ENCODE peak calls at places on chromosomes 16 and 17, in ten cellular contexts. D is pancreas, R is GM12878, K is neuronal stem cell, H is HAP-1, O is GM23338, V is BE2C, N is K562, M is suprapubic skin, F is Panc1. S is an unnamed sample.

GRCh38 chr17:72446525-72447250 is 325.9 kb downstream of the SOX9 start:
- DNase-seq in D (no peak), R (no peak), K (no peak), H (no peak), O (no peak), V (no peak), N (no peak), M (no peak), F (no peak), S (no peak)

GRCh38 chr17:6642592-6642991 is 1.7 kb downstream of the TXNDC17 start:
- DNase-seq in D (no peak), R (no peak), K (no peak), H (no peak), O (no peak), V (no peak), N (no peak), M (no peak), F (no peak), S (no peak)

GRCh38 chr16:29114476-29115012 is 129.7 kb downstream of the LAT start:
- DNase-seq in D (no peak), R (no peak), K (no peak), H (no peak), O (no peak), V (no peak), N (peak; percentile 10), M (no peak), F (no peak), S (no peak)

GRCh38 chr16:48366165-48367093 is 18.8 kb downstream of the SIAH1 start:
- DNase-seq in D (no peak), R (peak; percentile 68), K (no peak), H (peak; percentile 38), O (peak; percentile 76), V (peak; percentile 49), N (peak; percentile 64), M (no peak), F (peak; percentile 71), S (no peak)

GRCh38 chr17:82881900-82882714 is 42.3 kb upstream of the ZNF750 start:
- DNase-seq in D (peak; percentile 71), R (no peak), K (no peak), H (no peak), O (no peak), V (no peak), N (peak; percentile 37), M (peak; percentile 90), F (no peak), S (no peak)

GRCh38 chr16:4428500-4428899 is 2.8 kb downstream of the DNAJA3 start:
- DNase-seq in D (no peak), R (no peak), K (no peak), H (no peak), O (no peak), V (no peak), N (no peak), M (no peak), F (no peak), S (no peak)

GRCh38 chr16:57186630-57187507 is 740 bp downstream of the RSPRY1 start:
- DNase-seq in D (peak; percentile 36), R (no peak), K (peak; percentile 29), H (no peak), O (peak; percentile 39), V (no peak), N (peak; percentile 64), M (no peak), F (no peak), S (no peak)

GRCh38 chr16:4089251-4089810 is 26.9 kb downstream of the ADCY9 start:
- DNase-seq in D (no peak), R (no peak), K (no peak), H (no peak), O (no peak), V (no peak), N (no peak), M (peak; percentile 19), F (no peak), S (no peak)

DNA sequence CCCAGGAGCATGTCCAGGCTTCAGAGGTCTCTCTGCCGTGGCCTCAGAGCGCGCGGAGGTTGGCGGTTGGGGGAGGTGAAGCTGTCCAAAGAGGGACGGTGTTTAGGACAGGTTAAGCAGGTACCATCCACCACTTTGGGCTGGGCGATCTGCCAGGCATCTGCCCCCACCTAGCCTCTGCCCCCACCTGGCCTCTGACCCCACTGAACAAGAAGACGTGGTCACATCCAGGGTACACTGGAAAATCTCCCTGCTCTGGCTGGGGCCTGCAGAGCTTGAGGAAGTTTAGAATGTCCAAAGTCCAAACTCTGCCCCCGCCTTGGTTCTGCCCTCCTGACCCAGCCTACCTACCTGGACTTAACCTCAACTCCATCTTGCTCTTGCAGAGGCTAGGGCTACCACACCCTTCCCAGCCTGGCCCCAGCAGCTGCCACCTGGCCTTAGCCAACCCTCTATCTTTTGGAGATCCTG is 1.6 kb downstream of the ITGA3 start:
- DNase-seq in D (no peak), R (no peak), K (no peak), H (no peak), O (no peak), V (no peak), N (no peak), M (no peak), F (no peak), S (no peak)
- H3K4me1 ChIP-seq in D (peaks cover 57% of the 10 kb centered on the region), R (peaks cover 5% of the 10 kb centered on the region), K (peaks cover 15% of the 10 kb centered on the region), H (no peaks in the 10 kb centered on the region), O (peaks cover 14% of the 10 kb centered on the region), V (no peaks in the 10 kb centered on the region), N (peaks cover 9% of the 10 kb centered on the region), M (peaks cover 82% of the 10 kb centered on the region), F (peaks cover 69% of the 10 kb centered on the region), S (peaks cover 57% of the 10 kb centered on the region)

GRCh38 chr16:82625066-82625968 is 1.5 kb upstream of the CDH13 start:
- DNase-seq in D (no peak), R (no peak), K (no peak), H (no peak), O (no peak), V (no peak), N (no peak), M (no peak), F (no peak), S (no peak)

GRCh38 chr16:82629441-82630027 is 2.8 kb downstream of the CDH13 start:
- DNase-seq in D (no peak), R (no peak), K (no peak), H (peak; percentile 65), O (peak; percentile 52), V (no peak), N (no peak), M (no peak), F (no peak), S (no peak)

GRCh38 chr16:82630219-82630618 is 3.5 kb downstream of the CDH13 start:
- DNase-seq in D (no peak), R (no peak), K (no peak), H (no peak), O (no peak), V (no peak), N (no peak), M (no peak), F (no peak), S (no peak)

GRCh38 chr16:82628741-82629140 is 2.0 kb downstream of the CDH13 start:
- DNase-seq in D (no peak), R (no peak), K (no peak), H (no peak), O (no peak), V (no peak), N (no peak), M (no peak), F (no peak), S (no peak)

DNA sequence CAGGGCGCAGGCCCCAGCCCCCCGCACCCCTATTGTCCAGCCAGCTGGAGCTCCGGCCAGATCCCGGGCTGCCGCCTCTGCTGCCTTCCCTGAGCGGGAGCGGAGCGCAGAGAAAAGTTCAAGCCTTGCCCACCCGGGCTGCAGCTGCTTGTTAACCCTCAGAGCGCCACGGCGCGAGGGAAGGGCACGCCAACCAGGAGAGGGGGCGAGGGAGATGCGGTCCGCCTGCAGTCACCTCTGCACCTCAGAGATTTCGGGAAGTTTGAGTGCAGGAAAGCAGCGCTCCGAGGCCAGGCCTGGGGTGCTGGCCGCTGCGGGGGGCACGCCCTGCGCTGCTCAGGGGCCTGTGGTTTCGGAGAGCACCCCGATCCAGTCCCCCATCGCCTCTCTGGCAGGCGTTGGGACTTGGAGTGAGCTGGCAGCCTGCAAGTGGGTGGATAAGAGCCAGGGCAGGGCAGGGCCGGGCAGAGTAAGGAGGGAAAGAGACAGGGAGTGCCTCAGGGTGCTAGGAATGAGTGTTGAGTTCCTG is 1.1 kb downstream of the CDH13 start:
- DNase-seq in D (no peak), R (no peak), K (no peak), H (no peak), O (peak; percentile 49), V (no peak), N (no peak), M (no peak), F (no peak), S (no peak)
- H3K27me3 ChIP-seq in D (no peaks in the 10 kb centered on the region), R (peaks cover 11% of the 10 kb centered on the region), K (peaks cover 64% of the 10 kb centered on the region), H (no peaks in the 10 kb centered on the region), O (peaks cover 54% of the 10 kb centered on the region), V (no peaks in the 10 kb centered on the region), N (peaks cover 3% of the 10 kb centered on the region), M (peaks cover 31% of the 10 kb centered on the region), F (peaks cover 4% of the 10 kb centered on the region), S (peaks cover 6% of the 10 kb centered on the region)

DNA sequence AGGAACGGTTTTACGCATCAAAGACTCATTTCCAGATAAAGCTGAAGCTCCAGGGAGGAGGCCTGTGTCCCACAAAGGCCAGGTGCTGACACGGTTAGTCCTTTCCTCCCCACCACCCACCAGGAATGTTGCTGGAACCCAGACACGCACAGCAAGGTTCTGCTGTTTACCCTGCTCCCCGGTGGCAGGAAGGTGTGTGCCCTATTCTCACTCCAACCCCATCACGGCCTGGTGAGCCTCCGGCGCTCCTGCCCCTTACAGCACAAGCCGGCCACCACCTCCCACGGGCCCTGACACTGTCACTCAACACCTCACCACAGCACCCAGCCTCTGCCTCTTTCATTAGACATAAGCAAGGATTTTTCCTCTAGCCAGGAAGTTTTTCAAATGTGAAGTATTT is 47.8 kb downstream of the ANKRD11 start:
- DNase-seq in D (no peak), R (no peak), K (no peak), H (no peak), O (no peak), V (no peak), N (no peak), M (no peak), F (no peak), S (no peak)
- H3K4me1 ChIP-seq in D (peaks cover 53% of the 10 kb centered on the region), R (peaks cover 39% of the 10 kb centered on the region), K (peaks cover 40% of the 10 kb centered on the region), H (peaks cover 31% of the 10 kb centered on the region), O (peaks cover 82% of the 10 kb centered on the region), V (peaks cover 30% of the 10 kb centered on the region), N (peaks cover 47% of the 10 kb centered on the region), M (peaks cover 86% of the 10 kb centered on the region), F (peaks cover 65% of the 10 kb centered on the region), S (peaks cover 64% of the 10 kb centered on the region)

GRCh38 chr16:67394271-67395104 is 1.2 kb upstream of the TPPP3 start:
- DNase-seq in D (no peak), R (no peak), K (peak; percentile 29), H (no peak), O (peak; percentile 69), V (no peak), N (no peak), M (peak; percentile 74), F (no peak), S (no peak)

GRCh38 chr16:67392301-67393059 is 818 bp downstream of the TPPP3 start:
- DNase-seq in D (no peak), R (no peak), K (no peak), H (no peak), O (no peak), V (no peak), N (no peak), M (peak; percentile 64), F (no peak), S (no peak)

GRCh38 chr16:67393790-67394270 is 532 bp upstream of the TPPP3 start:
- DNase-seq in D (no peak), R (no peak), K (no peak), H (no peak), O (no peak), V (no peak), N (no peak), M (peak; percentile 77), F (no peak), S (no peak)

GRCh38 chr16:67391424-67392300 is 1.6 kb downstream of the TPPP3 start:
- DNase-seq in D (no peak), R (no peak), K (no peak), H (no peak), O (no peak), V (no peak), N (no peak), M (peak; percentile 81), F (no peak), S (no peak)

GRCh38 chr16:67393111-67393789 is at the start of gene TPPP3:
- DNase-seq in D (peak; percentile 89), R (no peak), K (peak; percentile 85), H (peak; percentile 91), O (peak; percentile 83), V (peak; percentile 98), N (peak; percentile 94), M (peak; percentile 95), F (no peak), S (no peak)
- H3K27me3 ChIP-seq in D (no peaks in the 10 kb centered on the region), R (peaks cover 6% of the 10 kb centered on the region), K (peaks cover 21% of the 10 kb centered on the region), H (no peaks in the 10 kb centered on the region), O (peaks cover 45% of the 10 kb centered on the region), V (no peaks in the 10 kb centered on the region), N (peaks cover 5% of the 10 kb centered on the region), M (no peaks in the 10 kb centered on the region), F (no peaks in the 10 kb centered on the region), S (peaks cover 17% of the 10 kb centered on the region)

S was measured in esophagus squamous epithelium.